ENCODE peak calls at places on chromosome 2, in six cellular contexts. U, I, M, N, B and L are unnamed samples.

GRCh38 chr2:219983836-219984235 is 356.4 kb downstream of the SLC4A3 start:
- DNase-seq in I (no peak), B (no peak), M (no peak), U (no peak), N (no peak), L (no peak)

GRCh38 chr2:45184606-45185005 is 175.4 kb upstream of the SIX2 start:
- DNase-seq in B (no peak), N (no peak), U (peak; percentile 86), M (no peak), I (no peak), L (no peak)

GRCh38 chr2:14263053-14263452 is 369.5 kb upstream of the LRATD1 start:
- DNase-seq in N (no peak), U (no peak), I (no peak), M (no peak), B (no peak), L (no peak)

GRCh38 chr2:27071990-27072830 is 756 bp upstream of the OST4 start:
- DNase-seq in I (peak; percentile 62), U (no peak), N (peak; percentile 89), M (peak; percentile 88), B (peak; percentile 39), L (no peak)

GRCh38 chr2:79860233-79861058 is 347.6 kb downstream of the CTNNA2 start:
- DNase-seq in U (no peak), M (no peak), B (peak; percentile 13), N (peak; percentile 63), I (no peak), L (no peak)

GRCh38 chr2:173354073-173354600 is 535 bp upstream of the CDCA7 start:
- DNase-seq in N (peak; percentile 80), I (no peak), M (no peak), B (peak; percentile 24), U (no peak), L (no peak)

GRCh38 chr2:47274054-47274779 is 119.1 kb upstream of the STPG4 start:
- DNase-seq in U (peak; percentile 75), B (no peak), I (no peak), M (no peak), N (no peak), L (no peak)

GRCh38 chr2:26606847-26607190 is 34.3 kb downstream of the CIB4 start:
- DNase-seq in I (peak; percentile 60), M (no peak), N (no peak), B (no peak), U (peak; percentile 68), L (no peak)

GRCh38 chr2:191516260-191516659 is 161.7 kb upstream of the NABP1 start:
- DNase-seq in N (no peak), U (no peak), B (no peak), I (no peak), M (no peak), L (no peak)

GRCh38 chr2:218000137-218000536 is 2.7 kb downstream of the TNS1 start:
- DNase-seq in I (no peak), M (no peak), N (no peak), B (no peak), U (no peak), L (no peak)

GRCh38 chr2:38215993-38216392 is 140.0 kb upstream of the CYP1B1 start:
- DNase-seq in U (peak; percentile 27), M (no peak), N (no peak), I (no peak), B (no peak), L (no peak)

GRCh38 chr2:119156105-119156890 is 2.3 kb downstream of the C1QL2 start:
- DNase-seq in M (no peak), B (no peak), U (peak; percentile 43), I (peak; percentile 39), N (peak; percentile 33), L (no peak)

GRCh38 chr2:200430017-200430416 is 79.9 kb downstream of the KCTD18 start:
- DNase-seq in B (no peak), N (peak; percentile 56), U (no peak), I (no peak), M (no peak), L (no peak)

GRCh38 chr2:70247364-70248144 is 874 bp downstream of the TIA1 start:
- DNase-seq in N (no peak), U (no peak), B (no peak), I (no peak), M (no peak), L (no peak)

GRCh38 chr2:229300814-229301213 is 29.7 kb upstream of the PID1 start:
- DNase-seq in B (no peak), N (no peak), U (peak; percentile 34), M (no peak), I (no peak), L (no peak)

GRCh38 chr2:181575024-181575649 is 81.8 kb downstream of the CERKL start:
- DNase-seq in B (no peak), N (no peak), M (no peak), I (peak; percentile 39), U (no peak), L (no peak)

GRCh38 chr2:30178618-30179404 is 32.0 kb downstream of the YPEL5 start:
- DNase-seq in M (no peak), N (peak; percentile 23), U (peak; percentile 45), I (no peak), B (no peak), L (no peak)

GRCh38 chr2:157938556-157938955 is 62.4 kb upstream of the ACVR1 start:
- DNase-seq in B (no peak), M (no peak), I (no peak), U (peak; percentile 17), N (no peak), L (no peak)

GRCh38 chr2:118539290-118539689 is 308.2 kb downstream of the EN1 start:
- DNase-seq in I (peak; percentile 28), M (no peak), N (no peak), B (no peak), U (no peak), L (no peak)

GRCh38 chr2:10238991-10239485 is 63.7 kb upstream of the HPCAL1 start:
- DNase-seq in N (no peak), U (no peak), M (peak; percentile 20), I (peak; percentile 14), B (no peak), L (no peak)

GRCh38 chr2:239192456-239192855 is 208.4 kb downstream of the HDAC4 start:
- DNase-seq in B (no peak), U (no peak), N (no peak), M (no peak), I (peak; percentile 23), L (no peak)

GRCh38 chr2:73069855-73070650 is 1.5 kb downstream of the SFXN5 start:
- DNase-seq in B (no peak), M (no peak), I (no peak), N (no peak), U (no peak), L (no peak)

GRCh38 chr2:207473866-207474251 is 55.9 kb upstream of the CREB1 start:
- DNase-seq in N (no peak), B (no peak), M (no peak), U (no peak), I (no peak), L (no peak)

GRCh38 chr2:207475546-207475945 is 54.2 kb upstream of the CREB1 start:
- DNase-seq in M (no peak), B (no peak), U (peak; percentile 64), N (no peak), I (no peak), L (no peak)

GRCh38 chr2:207473203-207473865 is 56.4 kb upstream of the CREB1 start:
- DNase-seq in I (peak; percentile 33), N (peak; percentile 51), U (peak; percentile 70), M (no peak), B (peak; percentile 30), L (no peak)

GRCh38 chr2:207472343-207473202 is 57.2 kb upstream of the CREB1 start:
- DNase-seq in M (no peak), I (no peak), U (peak; percentile 39), N (no peak), B (no peak), L (no peak)

GRCh38 chr2:207474871-207475485 is 54.8 kb upstream of the CREB1 start:
- DNase-seq in I (no peak), B (peak; percentile 33), U (peak; percentile 48), M (no peak), N (peak; percentile 44), L (no peak)
- TF ChIP-seq CTCF in I (peak; percentile 93), B (peak; percentile 50), U (peak; percentile 84), M (peak; percentile 86), N (peak; percentile 80), L (peak; percentile 79)

GRCh38 chr2:163573652-163574051 is 162.2 kb downstream of the FIGN start:
- DNase-seq in M (no peak), B (no peak), I (no peak), U (peak; percentile 17), N (no peak), L (no peak)
- TF ChIP-seq CTCF in M (no peak), B (no peak), I (no peak), U (no peak), N (no peak), L (no peak)

DNA sequence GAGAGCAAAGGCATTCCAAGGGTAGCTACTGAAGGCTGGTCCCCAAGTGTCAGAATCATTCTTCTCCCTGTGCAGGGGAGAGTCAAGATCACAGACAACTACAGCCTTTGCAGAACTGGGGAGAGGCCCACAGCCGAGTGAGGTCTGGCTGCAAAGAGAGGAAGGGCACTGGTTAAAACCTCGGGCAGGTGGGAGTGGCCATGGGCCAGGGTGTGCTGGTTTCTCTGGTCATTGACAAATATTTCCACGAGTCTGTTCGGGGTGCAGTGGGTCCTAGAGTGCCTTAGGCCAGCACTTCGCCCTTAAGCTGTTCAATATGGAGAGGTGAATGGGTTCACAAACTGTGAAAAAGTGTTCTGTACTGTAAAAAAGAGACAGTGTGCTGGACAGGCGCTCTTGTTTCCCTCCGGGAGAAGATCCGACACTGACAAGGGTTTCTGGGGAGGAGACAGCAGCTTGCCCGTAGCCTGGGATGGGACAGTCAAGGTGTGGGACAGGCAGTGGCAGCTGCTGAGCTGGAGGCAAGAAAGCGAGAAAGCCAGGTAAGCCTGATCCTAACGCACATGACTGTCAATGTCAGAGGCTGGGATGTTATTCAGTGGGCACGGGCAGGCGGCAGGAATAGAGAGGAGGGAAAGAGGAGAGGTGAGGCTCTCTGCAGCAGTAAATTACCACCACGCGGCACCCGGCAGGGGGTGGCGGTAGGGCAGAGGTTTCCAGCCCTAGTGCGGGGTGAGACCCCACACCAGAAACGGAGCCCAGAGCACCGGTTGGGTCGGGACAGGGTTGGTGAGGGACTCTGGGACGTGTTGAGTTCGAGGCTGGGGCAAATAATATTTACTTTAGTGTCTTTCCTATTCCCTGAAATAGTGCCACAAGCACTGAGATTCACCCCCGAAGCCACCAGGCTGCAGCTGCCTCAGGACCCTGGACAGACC is 2.0 kb downstream of the NPPC start:
- DNase-seq in I (no peak), U (no peak), B (peak; percentile 15), N (no peak), M (peak; percentile 58), L (no peak)
- TF ChIP-seq CTCF in I (no peak), U (no peak), B (no peak), N (no peak), M (no peak), L (no peak)

DNA sequence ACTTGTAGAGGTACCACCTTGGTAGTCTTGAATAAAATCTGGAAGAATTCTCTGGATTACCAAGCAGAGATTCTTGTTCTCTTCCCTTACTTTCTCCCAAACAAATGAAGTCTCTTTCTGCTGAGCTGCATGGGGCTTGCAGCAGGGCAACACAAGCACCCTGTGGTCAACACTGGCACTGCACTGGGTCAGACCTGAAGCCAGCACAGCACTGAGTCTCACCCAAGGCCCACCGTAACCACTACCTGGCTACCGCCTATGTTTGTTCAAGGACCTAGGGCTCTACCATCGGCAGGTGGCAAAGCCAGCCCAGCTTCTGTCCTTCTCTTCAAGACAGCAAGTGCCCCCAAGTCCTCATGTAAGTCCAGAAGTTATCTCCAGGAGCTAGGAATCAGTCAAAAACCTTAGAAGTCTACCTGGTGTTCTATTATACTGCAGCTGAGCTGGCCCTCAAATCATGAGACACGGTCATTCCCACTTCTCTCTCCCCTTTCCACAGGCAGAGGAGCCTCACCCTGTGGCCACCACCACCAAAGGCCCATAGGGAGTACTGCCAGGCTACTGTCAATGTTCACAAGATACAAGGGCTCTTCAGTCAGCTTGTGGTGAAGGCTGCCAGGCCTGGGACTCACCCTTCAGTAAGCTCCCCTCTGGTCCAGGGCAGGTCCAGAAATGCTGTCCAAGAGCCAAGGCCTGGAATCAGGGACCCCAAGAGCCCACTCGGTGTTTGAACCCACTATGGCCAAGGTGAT is 18.4 kb downstream of the VPS54 start:
- DNase-seq in I (no peak), M (no peak), B (no peak), N (no peak), U (no peak), L (no peak)
- TF ChIP-seq CTCF in I (no peak), M (no peak), B (no peak), N (no peak), U (peak; percentile 10), L (peak; percentile 19)